ENCODE peak calls at places on chromosome 13, in six cellular contexts. Q is neural progenitor cell, M is thoracic aorta, I is tibial nerve, T is OCI-LY7, X is upper lobe of right lung. C is an unnamed sample.
A peak's percentile ranks its signal among the peaks of the same experiment; 100 is the strongest.

GRCh38 chr13:30806784-30807183 is 71.4 kb downstream of the ALOX5AP start:
- DNase-seq in X (no peak), I (no peak), M (no peak), Q (no peak), T (no peak), C (no peak)

GRCh38 chr13:113936166-113936565 is 37.7 kb downstream of the C13orf46 start:
- DNase-seq in M (no peak), Q (no peak), T (no peak), X (peak; percentile 36), I (no peak), C (no peak)

GRCh38 chr13:31908696-31909386 is 122.7 kb upstream of the FRY start:
- DNase-seq in I (no peak), Q (no peak), X (no peak), M (no peak), T (no peak), C (no peak)

GRCh38 chr13:98839826-98840769 is 87.6 kb upstream of the SLC15A1 start:
- DNase-seq in T (peak; percentile 52), I (peak; percentile 33), X (peak; percentile 74), M (no peak), Q (peak; percentile 85), C (peak; percentile 56)

GRCh38 chr13:75219479-75220237 is 262.3 kb downstream of the TBC1D4 start:
- DNase-seq in I (peak; percentile 69), M (peak; percentile 21), T (peak; percentile 66), X (peak; percentile 89), Q (peak; percentile 86), C (peak; percentile 76)

GRCh38 chr13:96925466-96925865 is 68.8 kb downstream of the OXGR1 start:
- DNase-seq in I (no peak), T (no peak), X (no peak), Q (no peak), M (no peak), C (no peak)

GRCh38 chr13:86324191-86324590 is 525.0 kb upstream of the SLITRK6 start:
- DNase-seq in Q (no peak), X (no peak), M (no peak), T (no peak), I (no peak), C (no peak)

GRCh38 chr13:112903071-112903577 is 65.9 kb upstream of the MCF2L start:
- DNase-seq in Q (no peak), M (no peak), X (no peak), I (no peak), T (no peak), C (no peak)

GRCh38 chr13:113724780-113725315 is 34.2 kb upstream of the TMEM255B start:
- DNase-seq in T (peak; percentile 2), Q (peak; percentile 88), I (peak; percentile 49), M (peak; percentile 34), X (peak; percentile 90), C (peak; percentile 69)

GRCh38 chr13:106349080-106349841 is 186.2 kb downstream of the EFNB2 start:
- DNase-seq in M (no peak), Q (peak; percentile 71), X (peak; percentile 69), T (no peak), I (no peak), C (no peak)

GRCh38 chr13:29260684-29261083 is 334.8 kb downstream of the SLC7A1 start:
- DNase-seq in I (no peak), Q (no peak), X (no peak), T (no peak), M (no peak), C (peak; percentile 32)
- TF ChIP-seq CTCF in I (no peak), Q (peak; percentile 17), X (no peak), T (peak; percentile 30), M (peak; percentile 43), C (peak; percentile 34)

GRCh38 chr13:51825165-51825592 is 19.8 kb downstream of the TMEM272 start:
- DNase-seq in X (no peak), T (peak; percentile 72), I (no peak), M (no peak), Q (no peak), C (peak; percentile 31)
- H3K4me3 ChIP-seq in X (no peak overlapping the region), T (peak overlapping the region; percentile 25), I (no peak overlapping the region), M (no peak overlapping the region), Q (no peak overlapping the region), C (no peak overlapping the region)

GRCh38 chr13:60583196-60583908 is 186.3 kb downstream of the TDRD3 start:
- DNase-seq in M (no peak), X (no peak), Q (peak; percentile 37), I (peak; percentile 22), T (no peak), C (no peak)
- TF ChIP-seq CTCF in M (no peak), X (no peak), Q (peak; percentile 16), I (no peak), T (no peak), C (no peak)

GRCh38 chr13:27967203-27967735 is 1.8 kb downstream of the CDX2 start:
- DNase-seq in I (no peak), Q (no peak), X (no peak), T (no peak), M (no peak), C (no peak)

GRCh38 chr13:27964741-27965323 is 4.3 kb downstream of the CDX2 start:
- DNase-seq in X (no peak), I (no peak), T (no peak), Q (no peak), M (no peak), C (no peak)

GRCh38 chr13:27966641-27967202 is 2.4 kb downstream of the CDX2 start:
- DNase-seq in Q (peak; percentile 51), M (no peak), T (no peak), X (no peak), I (no peak), C (no peak)

GRCh38 chr13:27965343-27965739 is 3.8 kb downstream of the CDX2 start:
- DNase-seq in T (no peak), X (no peak), I (no peak), Q (no peak), M (no peak), C (no peak)

DNA sequence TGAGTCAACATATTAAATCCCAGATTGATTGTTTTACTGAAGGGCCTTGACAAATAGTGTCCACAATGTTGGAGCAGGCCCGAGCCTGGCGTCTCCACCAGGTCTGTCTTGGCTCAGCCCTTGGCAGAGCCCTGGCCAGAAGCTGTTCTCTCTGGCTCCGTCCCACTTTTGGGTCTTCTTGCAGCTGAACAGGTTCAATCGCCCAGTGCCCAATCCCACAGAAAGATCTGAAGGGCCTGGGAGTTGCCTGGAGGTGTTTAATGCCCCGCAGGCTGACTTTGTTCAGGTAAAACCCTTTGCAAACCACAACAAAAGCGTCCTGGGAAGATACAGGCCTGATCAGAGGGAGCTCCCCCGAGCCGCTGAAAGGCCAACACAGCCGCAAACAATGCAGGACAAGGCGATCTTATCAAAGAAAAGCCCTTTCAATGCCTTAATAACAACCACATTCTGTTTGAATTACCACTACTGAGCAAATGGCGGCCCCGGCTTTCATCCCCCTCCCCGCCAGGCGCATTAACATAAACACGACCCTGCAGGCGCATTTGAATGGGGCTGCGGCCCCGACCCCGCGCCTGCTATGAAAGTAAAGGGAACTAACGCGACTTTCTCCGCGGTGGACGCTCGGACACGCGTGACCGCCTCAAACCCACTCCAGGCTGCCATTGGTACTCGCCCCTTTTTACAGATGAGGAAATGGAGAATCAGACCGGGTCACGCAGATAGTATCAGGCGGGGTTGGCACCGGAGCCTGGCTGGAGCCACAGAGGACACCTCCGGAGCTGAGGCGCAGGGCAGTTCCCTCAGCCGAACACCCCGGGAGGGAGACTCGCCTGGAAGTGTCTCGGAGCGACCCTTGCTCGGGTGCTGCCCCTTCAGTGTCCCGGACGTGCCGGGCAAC is 3.1 kb downstream of the CDX2 start:
- DNase-seq in I (no peak), Q (peak; percentile 87), X (no peak), M (no peak), T (no peak), C (no peak)
- H3K4me3 ChIP-seq in I (no peak overlapping the region), Q (peak overlapping the region; percentile 34), X (no peak overlapping the region), M (no peak overlapping the region), T (no peak overlapping the region), C (no peak overlapping the region)

DNA sequence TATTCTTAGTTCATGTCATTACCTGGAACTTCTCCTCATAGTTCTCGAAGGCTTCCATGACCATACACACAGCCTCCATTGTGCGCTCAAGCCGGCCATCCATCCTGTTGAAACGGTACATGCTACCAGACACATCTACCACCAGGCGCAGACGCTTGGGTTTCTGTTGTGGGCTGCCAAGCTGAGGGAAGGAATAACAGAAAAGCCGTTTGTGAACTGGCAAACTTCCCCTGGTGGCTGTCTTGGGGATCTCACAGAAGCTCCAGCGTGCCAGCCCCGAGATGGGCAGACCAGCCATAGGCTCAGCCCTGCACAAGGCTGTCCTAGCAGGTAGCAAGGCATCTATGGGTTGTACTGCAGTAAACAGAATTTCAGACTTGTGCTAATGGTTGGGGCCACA is 130.1 kb downstream of the RGCC start:
- DNase-seq in M (no peak), I (no peak), Q (peak; percentile 24), X (no peak), T (peak; percentile 44), C (no peak)
- TF ChIP-seq CTCF in M (no peak), I (no peak), Q (peak; percentile 39), X (no peak), T (peak; percentile 48), C (no peak)

DNA sequence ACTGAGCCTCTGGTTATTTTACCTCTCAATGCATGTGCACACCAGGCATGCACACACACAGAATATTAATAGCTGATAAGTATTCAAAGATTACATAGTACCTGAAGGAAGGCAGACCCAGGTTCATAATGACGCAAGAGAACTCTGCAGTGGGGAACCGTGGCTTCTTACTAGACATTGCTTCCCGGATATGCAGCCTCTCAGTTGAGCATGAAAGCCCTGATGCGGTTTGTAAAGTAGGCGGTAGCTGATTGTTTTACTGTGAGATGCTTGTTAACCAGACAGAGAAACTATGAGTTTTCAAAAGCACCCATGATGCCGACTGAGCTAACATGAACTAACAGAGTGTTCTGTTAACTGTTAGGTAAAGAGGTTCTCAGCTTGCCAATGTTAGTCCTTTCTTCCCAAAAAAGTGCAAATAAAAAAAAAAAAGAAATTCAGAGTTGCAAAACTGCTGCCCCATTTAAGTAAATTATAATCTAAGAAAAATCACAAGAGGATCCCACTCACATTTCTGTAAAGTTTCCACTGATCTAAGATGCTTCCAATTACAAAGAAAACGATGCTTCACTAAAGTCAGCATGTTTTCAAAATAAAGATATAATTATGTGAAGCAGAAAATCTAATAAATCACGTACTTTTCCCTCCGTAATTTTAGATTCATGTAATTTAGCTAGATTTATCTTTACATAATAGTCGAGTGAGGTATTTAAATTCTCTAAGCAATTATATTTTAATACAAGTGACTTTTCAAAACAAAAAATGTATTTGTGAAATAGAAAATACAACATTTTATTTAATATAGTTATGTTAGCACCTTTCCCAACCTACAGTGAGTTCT is 2.2 kb downstream of the FLT1 start:
- DNase-seq in M (no peak), Q (peak; percentile 46), I (no peak), T (no peak), X (no peak), C (no peak)
- H3K4me3 ChIP-seq in M (peak overlapping the region; percentile 65), Q (peak overlapping the region; percentile 67), I (peak overlapping the region; percentile 23), T (no peak overlapping the region), X (peak overlapping the region; percentile 57), C (no peak overlapping the region)

C was measured in GM12865.